ENCODE peak calls at places on chromosomes 16 and 17, in eight cellular contexts. One of them, this sample, is unnamed.

GRCh38 chr16:88561485-88562369 is 8.5 kb upstream of the ZC3H18 start:
- DNase-seq in GM13976: peak
- DNase-seq in neural crest cell: peak
- DNase-seq in HFFc6: peak
- DNase-seq in type B pancreatic cell: no peak
- DNase-seq in astrocyte of the spinal cord: peak
- DNase-seq in fibroblast of villous mesenchyme: peak
- DNase-seq in transverse colon: peak
- DNase-seq in this sample: peak

GRCh38 chr17:78568494-78569115 is 8.6 kb downstream of the DNAH17 start:
- DNase-seq in GM13976: no peak
- DNase-seq in neural crest cell: no peak
- DNase-seq in HFFc6: no peak
- DNase-seq in type B pancreatic cell: no peak
- DNase-seq in astrocyte of the spinal cord: no peak
- DNase-seq in fibroblast of villous mesenchyme: peak
- DNase-seq in transverse colon: no peak
- DNase-seq in this sample: peak

GRCh38 chr17:43722921-43723665 is 35.5 kb downstream of the SOST start:
- DNase-seq in GM13976: no peak
- DNase-seq in neural crest cell: no peak
- DNase-seq in HFFc6: no peak
- DNase-seq in type B pancreatic cell: no peak
- DNase-seq in astrocyte of the spinal cord: no peak
- DNase-seq in fibroblast of villous mesenchyme: no peak
- DNase-seq in transverse colon: no peak
- DNase-seq in this sample: no peak

GRCh38 chr16:31077592-31078199 is 3.5 kb downstream of the ZNF646 start:
- DNase-seq in GM13976: no peak
- DNase-seq in neural crest cell: no peak
- DNase-seq in HFFc6: no peak
- DNase-seq in type B pancreatic cell: no peak
- DNase-seq in astrocyte of the spinal cord: no peak
- DNase-seq in fibroblast of villous mesenchyme: no peak
- DNase-seq in transverse colon: no peak
- DNase-seq in this sample: no peak

GRCh38 chr16:56477096-56477878 is 25.9 kb downstream of the OGFOD1 start:
- DNase-seq in GM13976: no peak
- DNase-seq in neural crest cell: no peak
- DNase-seq in HFFc6: peak
- DNase-seq in type B pancreatic cell: no peak
- DNase-seq in astrocyte of the spinal cord: peak
- DNase-seq in fibroblast of villous mesenchyme: peak
- DNase-seq in transverse colon: no peak
- DNase-seq in this sample: peak

GRCh38 chr16:48054881-48055601 is 100.8 kb downstream of the ABCC12 start:
- DNase-seq in GM13976: peak
- DNase-seq in neural crest cell: peak
- DNase-seq in HFFc6: peak
- DNase-seq in type B pancreatic cell: no peak
- DNase-seq in astrocyte of the spinal cord: peak
- DNase-seq in fibroblast of villous mesenchyme: peak
- DNase-seq in transverse colon: peak
- DNase-seq in this sample: peak

GRCh38 chr16:58306327-58306726 is 11.5 kb upstream of the PRSS54 start:
- DNase-seq in GM13976: no peak
- DNase-seq in neural crest cell: peak
- DNase-seq in HFFc6: peak
- DNase-seq in type B pancreatic cell: no peak
- DNase-seq in astrocyte of the spinal cord: peak
- DNase-seq in fibroblast of villous mesenchyme: peak
- DNase-seq in transverse colon: peak
- DNase-seq in this sample: peak

GRCh38 chr17:603405-604193 is 111.0 kb downstream of the VPS53 start:
- DNase-seq in GM13976: peak
- DNase-seq in neural crest cell: no peak
- DNase-seq in HFFc6: no peak
- DNase-seq in type B pancreatic cell: no peak
- DNase-seq in astrocyte of the spinal cord: no peak
- DNase-seq in fibroblast of villous mesenchyme: peak
- DNase-seq in transverse colon: no peak
- DNase-seq in this sample: no peak

GRCh38 chr16:11498683-11499082 is 88.0 kb downstream of the LITAF start:
- DNase-seq in GM13976: no peak
- DNase-seq in neural crest cell: no peak
- DNase-seq in HFFc6: no peak
- DNase-seq in type B pancreatic cell: no peak
- DNase-seq in astrocyte of the spinal cord: no peak
- DNase-seq in fibroblast of villous mesenchyme: no peak
- DNase-seq in transverse colon: no peak
- DNase-seq in this sample: no peak

GRCh38 chr16:2251281-2252111 is at the start of gene ECI1:
- DNase-seq in GM13976: peak
- DNase-seq in neural crest cell: peak
- DNase-seq in HFFc6: peak
- DNase-seq in type B pancreatic cell: peak
- DNase-seq in astrocyte of the spinal cord: peak
- DNase-seq in fibroblast of villous mesenchyme: peak
- DNase-seq in transverse colon: peak
- DNase-seq in this sample: peak

GRCh38 chr16:87715658-87716057 is 50.1 kb downstream of the KLHDC4 start:
- DNase-seq in GM13976: no peak
- DNase-seq in neural crest cell: no peak
- DNase-seq in HFFc6: no peak
- DNase-seq in type B pancreatic cell: no peak
- DNase-seq in astrocyte of the spinal cord: peak
- DNase-seq in fibroblast of villous mesenchyme: no peak
- DNase-seq in transverse colon: no peak
- DNase-seq in this sample: no peak

GRCh38 chr17:21535686-21536085 is 156.6 kb upstream of the KCNJ18 start:
- DNase-seq in GM13976: no peak
- DNase-seq in neural crest cell: no peak
- DNase-seq in HFFc6: no peak
- DNase-seq in type B pancreatic cell: no peak
- DNase-seq in astrocyte of the spinal cord: no peak
- DNase-seq in fibroblast of villous mesenchyme: peak
- DNase-seq in transverse colon: no peak
- DNase-seq in this sample: no peak

GRCh38 chr17:4198995-4199394 is 56.0 kb downstream of the CYB5D2 start:
- DNase-seq in GM13976: no peak
- DNase-seq in neural crest cell: no peak
- DNase-seq in HFFc6: no peak
- DNase-seq in type B pancreatic cell: no peak
- DNase-seq in astrocyte of the spinal cord: no peak
- DNase-seq in fibroblast of villous mesenchyme: no peak
- DNase-seq in transverse colon: no peak
- DNase-seq in this sample: no peak
- TF ChIP-seq CTCF in GM13976: no peak
- TF ChIP-seq CTCF in neural crest cell: no peak
- TF ChIP-seq CTCF in HFFc6: no peak
- TF ChIP-seq CTCF in type B pancreatic cell: no peak
- TF ChIP-seq CTCF in astrocyte of the spinal cord: no peak
- TF ChIP-seq CTCF in fibroblast of villous mesenchyme: no peak
- TF ChIP-seq CTCF in transverse colon: no peak
- TF ChIP-seq CTCF in this sample: no peak

GRCh38 chr17:47615766-47616424 is 33.8 kb upstream of the KPNB1 start:
- DNase-seq in GM13976: peak
- DNase-seq in neural crest cell: no peak
- DNase-seq in HFFc6: peak
- DNase-seq in type B pancreatic cell: no peak
- DNase-seq in astrocyte of the spinal cord: peak
- DNase-seq in fibroblast of villous mesenchyme: peak
- DNase-seq in transverse colon: no peak
- DNase-seq in this sample: peak
- TF ChIP-seq CTCF in GM13976: peak
- TF ChIP-seq CTCF in neural crest cell: peak
- TF ChIP-seq CTCF in HFFc6: peak
- TF ChIP-seq CTCF in type B pancreatic cell: peak
- TF ChIP-seq CTCF in astrocyte of the spinal cord: peak
- TF ChIP-seq CTCF in fibroblast of villous mesenchyme: peak
- TF ChIP-seq CTCF in transverse colon: peak
- TF ChIP-seq CTCF in this sample: peak

GRCh38 chr17:61410555-61411089 is 11.0 kb downstream of the TBX2 start:
- DNase-seq in GM13976: peak
- DNase-seq in neural crest cell: peak
- DNase-seq in HFFc6: peak
- DNase-seq in type B pancreatic cell: peak
- DNase-seq in astrocyte of the spinal cord: peak
- DNase-seq in fibroblast of villous mesenchyme: peak
- DNase-seq in transverse colon: peak
- DNase-seq in this sample: peak
- TF ChIP-seq CTCF in GM13976: peak
- TF ChIP-seq CTCF in neural crest cell: peak
- TF ChIP-seq CTCF in HFFc6: peak
- TF ChIP-seq CTCF in type B pancreatic cell: peak
- TF ChIP-seq CTCF in astrocyte of the spinal cord: peak
- TF ChIP-seq CTCF in fibroblast of villous mesenchyme: peak
- TF ChIP-seq CTCF in transverse colon: peak
- TF ChIP-seq CTCF in this sample: peak

GRCh38 chr17:79950711-79951110 is 85.0 kb downstream of the TBC1D16 start:
- DNase-seq in GM13976: no peak
- DNase-seq in neural crest cell: peak
- DNase-seq in HFFc6: no peak
- DNase-seq in type B pancreatic cell: peak
- DNase-seq in astrocyte of the spinal cord: peak
- DNase-seq in fibroblast of villous mesenchyme: no peak
- DNase-seq in transverse colon: no peak
- DNase-seq in this sample: no peak
- TF ChIP-seq CTCF in GM13976: no peak
- TF ChIP-seq CTCF in neural crest cell: no peak
- TF ChIP-seq CTCF in HFFc6: no peak
- TF ChIP-seq CTCF in type B pancreatic cell: peak
- TF ChIP-seq CTCF in astrocyte of the spinal cord: no peak
- TF ChIP-seq CTCF in fibroblast of villous mesenchyme: no peak
- TF ChIP-seq CTCF in transverse colon: no peak
- TF ChIP-seq CTCF in this sample: no peak

GRCh38 chr16:81996664-81997529 is 14.4 kb downstream of the SDR42E1 start:
- DNase-seq in GM13976: no peak
- DNase-seq in neural crest cell: no peak
- DNase-seq in HFFc6: peak
- DNase-seq in type B pancreatic cell: no peak
- DNase-seq in astrocyte of the spinal cord: peak
- DNase-seq in fibroblast of villous mesenchyme: peak
- DNase-seq in transverse colon: no peak
- DNase-seq in this sample: peak
- TF ChIP-seq CTCF in GM13976: no peak
- TF ChIP-seq CTCF in neural crest cell: peak
- TF ChIP-seq CTCF in HFFc6: peak
- TF ChIP-seq CTCF in type B pancreatic cell: peak
- TF ChIP-seq CTCF in astrocyte of the spinal cord: peak
- TF ChIP-seq CTCF in fibroblast of villous mesenchyme: peak
- TF ChIP-seq CTCF in transverse colon: peak
- TF ChIP-seq CTCF in this sample: peak

GRCh38 chr17:81302861-81303326 is 7.8 kb upstream of the SLC38A10 start:
- DNase-seq in GM13976: no peak
- DNase-seq in neural crest cell: no peak
- DNase-seq in HFFc6: peak
- DNase-seq in type B pancreatic cell: no peak
- DNase-seq in astrocyte of the spinal cord: no peak
- DNase-seq in fibroblast of villous mesenchyme: no peak
- DNase-seq in transverse colon: no peak
- DNase-seq in this sample: no peak
- TF ChIP-seq CTCF in GM13976: no peak
- TF ChIP-seq CTCF in neural crest cell: no peak
- TF ChIP-seq CTCF in HFFc6: peak
- TF ChIP-seq CTCF in type B pancreatic cell: no peak
- TF ChIP-seq CTCF in astrocyte of the spinal cord: no peak
- TF ChIP-seq CTCF in fibroblast of villous mesenchyme: no peak
- TF ChIP-seq CTCF in transverse colon: no peak
- TF ChIP-seq CTCF in this sample: no peak

DNA sequence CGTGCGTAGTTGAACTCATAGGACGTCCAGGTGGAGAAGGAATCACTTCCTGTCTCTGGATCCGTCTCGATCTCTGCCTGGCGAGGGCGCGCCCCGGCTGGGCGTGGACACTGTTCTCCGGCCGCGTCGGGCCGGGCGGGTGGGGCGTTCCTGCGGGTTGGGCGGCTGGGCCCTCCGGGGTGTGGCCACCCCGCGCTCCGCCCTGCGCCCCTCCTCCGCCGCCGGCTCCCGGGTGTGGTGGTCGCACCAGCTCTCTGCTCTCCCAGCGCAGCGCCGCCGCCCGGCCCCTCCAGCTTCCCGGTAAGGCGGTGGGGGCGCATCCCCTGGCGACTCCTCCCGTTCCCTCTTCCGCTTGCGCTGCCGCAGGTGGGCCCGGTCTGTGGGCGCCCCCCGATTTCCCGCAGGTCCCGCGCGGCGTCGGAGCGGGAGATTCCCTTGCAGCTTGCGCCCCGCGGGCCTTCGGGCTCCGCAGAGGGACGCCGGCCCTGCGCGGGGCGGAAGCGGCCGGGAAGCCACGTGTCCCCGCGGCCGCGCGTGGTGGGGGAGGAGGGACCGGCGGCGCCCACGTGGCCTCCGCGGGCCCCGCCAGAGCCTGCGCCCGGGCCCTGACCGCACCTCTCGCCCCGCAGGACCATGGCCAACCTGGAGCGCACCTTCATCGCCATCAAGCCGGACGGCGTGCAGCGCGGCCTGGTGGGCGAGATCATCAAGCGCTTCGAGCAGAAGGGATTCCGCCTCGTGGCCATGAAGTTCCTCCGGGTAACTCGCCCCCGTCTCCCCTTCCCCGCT is at the start of gene NME2:
- DNase-seq in GM13976: peak
- DNase-seq in neural crest cell: peak
- DNase-seq in HFFc6: peak
- DNase-seq in type B pancreatic cell: peak
- DNase-seq in astrocyte of the spinal cord: peak
- DNase-seq in fibroblast of villous mesenchyme: peak
- DNase-seq in transverse colon: peak
- DNase-seq in this sample: peak
- TF ChIP-seq CTCF in GM13976: no peak
- TF ChIP-seq CTCF in neural crest cell: no peak
- TF ChIP-seq CTCF in HFFc6: no peak
- TF ChIP-seq CTCF in type B pancreatic cell: no peak
- TF ChIP-seq CTCF in astrocyte of the spinal cord: no peak
- TF ChIP-seq CTCF in fibroblast of villous mesenchyme: no peak
- TF ChIP-seq CTCF in transverse colon: no peak
- TF ChIP-seq CTCF in this sample: no peak